ENCODE peak calls at places on chromosomes 1 and 21, in five cellular contexts. G, R, X, H and B are unnamed samples.

GRCh38 chr21:34204481-34205439 is 131.4 kb downstream of the MRPS6 start:
- DNase-seq in G (no peak), R (no peak), X (no peak), H (no peak), B (peak; percentile 57)

GRCh38 chr1:196717868-196718267 is 56.8 kb upstream of the CFHR3 start:
- DNase-seq in G (no peak), R (no peak), X (no peak), H (no peak), B (no peak)

GRCh38 chr1:177181631-177182291 is 11.0 kb downstream of the BRINP2 start:
- DNase-seq in G (peak; percentile 21), R (peak; percentile 81), X (no peak), H (peak; percentile 96), B (peak; percentile 88)

GRCh38 chr1:192005976-192006375 is 152.3 kb upstream of the RGS18 start:
- DNase-seq in G (no peak), R (no peak), X (no peak), H (no peak), B (no peak)

GRCh38 chr1:41361495-41362356 is 492 bp downstream of the FOXO6 start:
- DNase-seq in G (no peak), R (no peak), X (no peak), H (peak; percentile 74), B (peak; percentile 75)

GRCh38 chr21:26267389-26267788 is 96.8 kb upstream of the APP start:
- DNase-seq in G (no peak), R (no peak), X (no peak), H (no peak), B (no peak)

GRCh38 chr1:14308460-14308859 is 290.0 kb upstream of the KAZN start:
- DNase-seq in G (no peak), R (no peak), X (no peak), H (no peak), B (no peak)

GRCh38 chr1:206907304-206907991 is 10.2 kb downstream of the IL24 start:
- DNase-seq in G (peak; percentile 9), R (peak; percentile 84), X (no peak), H (peak; percentile 77), B (peak; percentile 41)

GRCh38 chr1:14682941-14683340 is 84.5 kb downstream of the KAZN start:
- DNase-seq in G (no peak), R (no peak), X (no peak), H (no peak), B (peak; percentile 33)

GRCh38 chr1:111620412-111620971 is 903 bp downstream of the RAP1A start:
- DNase-seq in G (no peak), R (peak; percentile 74), X (no peak), H (peak; percentile 60), B (no peak)

GRCh38 chr1:15038232-15039016 is 115.1 kb upstream of the TMEM51 start:
- DNase-seq in G (peak; percentile 61), R (peak; percentile 52), X (no peak), H (no peak), B (peak; percentile 55)

GRCh38 chr1:13593511-13594131 is 10.0 kb downstream of the PDPN start:
- DNase-seq in G (no peak), R (no peak), X (no peak), H (no peak), B (no peak)

GRCh38 chr21:41755934-41756773 is 10.7 kb downstream of the RIPK4 start:
- DNase-seq in G (no peak), R (no peak), X (no peak), H (no peak), B (no peak)

GRCh38 chr1:47725000-47725731 is 272.0 kb downstream of the TRABD2B start:
- DNase-seq in G (no peak), R (no peak), X (no peak), H (peak; percentile 85), B (peak; percentile 77)

GRCh38 chr21:38813554-38813953 is 7.8 kb downstream of the ETS2 start:
- DNase-seq in G (no peak), R (no peak), X (no peak), H (no peak), B (no peak)

GRCh38 chr1:220271706-220272046 is 577 bp downstream of the RAB3GAP2 start:
- DNase-seq in G (no peak), R (peak; percentile 57), X (no peak), H (no peak), B (peak; percentile 42)

GRCh38 chr1:162678439-162678838 is 46.2 kb downstream of the DDR2 start:
- DNase-seq in G (peak; percentile 9), R (no peak), X (no peak), H (no peak), B (no peak)

GRCh38 chr1:182430263-182431068 is 19.5 kb upstream of the RGSL1 start:
- DNase-seq in G (no peak), R (peak; percentile 55), X (peak; percentile 50), H (no peak), B (no peak)

GRCh38 chr1:51565009-51565408 is 45.9 kb upstream of the EPS15 start:
- DNase-seq in G (no peak), R (peak; percentile 37), X (no peak), H (no peak), B (no peak)

GRCh38 chr1:177959793-177960515 is 9.9 kb downstream of the SEC16B start:
- DNase-seq in G (peak; percentile 29), R (no peak), X (no peak), H (no peak), B (no peak)

GRCh38 chr1:201173736-201174135 is 16.9 kb upstream of the IGFN1 start:
- DNase-seq in G (no peak), R (no peak), X (no peak), H (no peak), B (no peak)

GRCh38 chr1:188986751-188987417 is 1490.8 kb downstream of the BRINP3 start:
- DNase-seq in G (no peak), R (no peak), X (no peak), H (peak; percentile 45), B (no peak)

GRCh38 chr1:80989455-80989854 is 811.3 kb upstream of the ADGRL2 start:
- DNase-seq in G (no peak), R (no peak), X (no peak), H (no peak), B (no peak)

GRCh38 chr1:32742132-32742947 is 39.8 kb upstream of the SYNC start:
- DNase-seq in G (peak; percentile 48), R (peak; percentile 51), X (no peak), H (peak; percentile 76), B (peak; percentile 61)

GRCh38 chr1:180179162-180179957 is 24.7 kb downstream of the QSOX1 start:
- DNase-seq in G (no peak), R (no peak), X (no peak), H (no peak), B (no peak)

GRCh38 chr1:199029401-199029800 is 390.6 kb downstream of the PTPRC start:
- DNase-seq in G (no peak), R (no peak), X (no peak), H (no peak), B (no peak)

GRCh38 chr1:42518894-42519293 is 55.8 kb downstream of the CCDC30 start:
- DNase-seq in G (no peak), R (no peak), X (no peak), H (no peak), B (no peak)

GRCh38 chr1:41734201-41734915 is 184.4 kb downstream of the HIVEP3 start:
- DNase-seq in G (no peak), R (no peak), X (no peak), H (no peak), B (no peak)

GRCh38 chr1:77175230-77175844 is 43.9 kb downstream of the PIGK start:
- DNase-seq in G (no peak), R (no peak), X (no peak), H (no peak), B (no peak)

GRCh38 chr1:93331412-93331811 is 14.3 kb upstream of the DR1 start:
- DNase-seq in G (no peak), R (no peak), X (no peak), H (no peak), B (no peak)

GRCh38 chr1:93332368-93332767 is 13.3 kb upstream of the DR1 start:
- DNase-seq in G (no peak), R (no peak), X (no peak), H (no peak), B (no peak)

GRCh38 chr1:93330196-93330595 is 15.5 kb upstream of the DR1 start:
- DNase-seq in G (no peak), R (no peak), X (no peak), H (no peak), B (no peak)

GRCh38 chr1:93330617-93331016 is 15.1 kb upstream of the DR1 start:
- DNase-seq in G (no peak), R (no peak), X (no peak), H (no peak), B (no peak)

GRCh38 chr1:93328809-93329477 is 16.8 kb upstream of the DR1 start:
- DNase-seq in G (no peak), R (no peak), X (no peak), H (no peak), B (peak; percentile 23)
- TF ChIP-seq POLR2AphosphoS5 in G (no peak), R (no peak), X (no peak), H (no peak), B (no peak)

DNA sequence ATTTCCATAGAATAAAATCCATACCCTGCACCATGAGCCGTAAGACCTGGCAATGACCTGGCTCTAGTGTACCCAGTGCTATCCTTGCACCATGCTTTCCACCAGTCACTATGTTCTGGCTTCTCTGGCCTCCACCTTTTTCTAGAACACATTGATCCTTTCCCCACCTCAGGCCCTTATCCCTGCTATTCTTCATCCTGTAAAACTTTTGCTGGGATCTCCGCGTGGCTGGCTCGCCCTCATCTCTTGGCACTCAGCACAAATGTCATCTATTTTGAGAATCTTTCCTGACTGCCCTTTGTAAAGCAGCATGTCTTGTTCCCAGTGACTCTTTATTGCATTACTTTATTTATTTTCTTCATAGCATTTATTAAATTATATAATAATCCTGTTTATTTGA is 169.8 kb upstream of the B3GALT2 start:
- DNase-seq in G (no peak), R (no peak), X (no peak), H (no peak), B (no peak)
- TF ChIP-seq USF2 in G (no peak), R (no peak), X (no peak), H (no peak), B (no peak)

DNA sequence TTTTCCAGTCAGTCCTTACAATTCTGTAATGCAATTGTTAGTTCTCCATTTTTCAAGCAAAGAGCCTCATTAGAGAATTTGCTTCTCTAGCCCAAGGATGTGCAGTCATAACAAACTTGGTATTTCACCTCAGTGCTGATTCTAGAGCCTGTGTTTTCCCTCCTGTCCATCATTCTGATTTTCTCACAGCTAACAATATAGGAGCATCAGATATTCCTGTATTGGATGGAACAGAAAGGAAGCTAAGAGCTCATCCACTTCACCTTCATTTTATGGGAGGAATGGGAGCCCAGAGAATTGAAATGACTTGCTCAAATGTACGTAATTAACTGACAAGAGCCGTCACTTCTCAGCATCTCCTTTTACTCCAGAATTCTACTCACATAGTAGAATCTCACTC is 96.6 kb downstream of the EDEM3 start:
- DNase-seq in G (no peak), R (no peak), X (no peak), H (no peak), B (no peak)
- TF ChIP-seq POLR2AphosphoS5 in G (no peak), R (no peak), X (no peak), H (no peak), B (no peak)

GRCh38 chr1:21903638-21904474 is 33.3 kb downstream of the HSPG2 start:
- DNase-seq in G (no peak), R (peak; percentile 55), X (no peak), H (no peak), B (peak; percentile 62)
- TF ChIP-seq USF2 in G (no peak), R (no peak), X (no peak), H (no peak), B (no peak)